ENCODE peak calls at places on chromosomes 12 and 14, in four cellular contexts. R is H9, O is H1, J is mesenchymal stem cell. N is an unnamed sample.

GRCh38 chr12:59973515-59973914 is 377.7 kb downstream of the SLC16A7 start:
- DNase-seq in O (no peak), R (no peak), J (peak), N (no peak)

GRCh38 chr12:130958557-130959140 is 4.9 kb downstream of the ADGRD1 start:
- DNase-seq in R (no peak), J (no peak), O (no peak), N (no peak)

GRCh38 chr12:95358111-95359083 is 115.6 kb upstream of the METAP2 start:
- DNase-seq in J (peak), R (no peak), O (no peak), N (no peak)

GRCh38 chr14:101509730-101510371 is 51.4 kb upstream of the DIO3 start:
- DNase-seq in O (no peak), R (no peak), J (no peak), N (no peak)

GRCh38 chr14:72809063-72809462 is 84.8 kb downstream of the DPF3 start:
- DNase-seq in J (no peak), O (no peak), R (no peak), N (no peak)

GRCh38 chr14:55930016-55930784 is 188.0 kb upstream of the PELI2 start:
- DNase-seq in O (no peak), J (no peak), R (no peak), N (no peak)

GRCh38 chr12:11822071-11822818 is 172.8 kb downstream of the ETV6 start:
- DNase-seq in R (no peak), J (peak), O (no peak), N (peak)

GRCh38 chr12:42322567-42322966 is 3.3 kb downstream of the ZCRB1 start:
- DNase-seq in R (no peak), J (no peak), O (no peak), N (no peak)

GRCh38 chr12:113422030-113422900 is at the start of gene SDSL:
- DNase-seq in J (peak), O (no peak), R (peak), N (peak)

GRCh38 chr12:6407206-6407954 is 23.4 kb downstream of the LTBR start:
- DNase-seq in R (no peak), J (no peak), O (no peak), N (no peak)

GRCh38 chr14:23580948-23581281 is 2.3 kb upstream of the JPH4 start:
- DNase-seq in R (peak), J (no peak), O (no peak), N (no peak)

GRCh38 chr14:88326352-88327103 is 3.5 kb upstream of the KCNK10 start:
- DNase-seq in J (no peak), R (peak), O (peak), N (no peak)

GRCh38 chr12:4214912-4215861 is 58.4 kb upstream of the CCND2 start:
- DNase-seq in O (peak), J (no peak), R (peak), N (no peak)

GRCh38 chr14:105863296-105864108 is 337.1 kb downstream of the TMEM121 start:
- DNase-seq in R (peak), J (no peak), O (no peak), N (no peak)

GRCh38 chr12:9669534-9669933 is at the start of gene CLEC2D:
- DNase-seq in O (no peak), J (no peak), R (no peak), N (no peak)

GRCh38 chr12:107317751-107318553 is 224.6 kb upstream of the CRY1 start:
- DNase-seq in R (peak), O (peak), J (peak), N (peak)

GRCh38 chr14:99156026-99156425 is 116.0 kb downstream of the BCL11B start:
- DNase-seq in R (no peak), J (no peak), O (peak), N (no peak)

GRCh38 chr12:77751939-77752338 is 78.8 kb upstream of the NAV3 start:
- DNase-seq in O (no peak), R (no peak), J (peak), N (no peak)

DNA sequence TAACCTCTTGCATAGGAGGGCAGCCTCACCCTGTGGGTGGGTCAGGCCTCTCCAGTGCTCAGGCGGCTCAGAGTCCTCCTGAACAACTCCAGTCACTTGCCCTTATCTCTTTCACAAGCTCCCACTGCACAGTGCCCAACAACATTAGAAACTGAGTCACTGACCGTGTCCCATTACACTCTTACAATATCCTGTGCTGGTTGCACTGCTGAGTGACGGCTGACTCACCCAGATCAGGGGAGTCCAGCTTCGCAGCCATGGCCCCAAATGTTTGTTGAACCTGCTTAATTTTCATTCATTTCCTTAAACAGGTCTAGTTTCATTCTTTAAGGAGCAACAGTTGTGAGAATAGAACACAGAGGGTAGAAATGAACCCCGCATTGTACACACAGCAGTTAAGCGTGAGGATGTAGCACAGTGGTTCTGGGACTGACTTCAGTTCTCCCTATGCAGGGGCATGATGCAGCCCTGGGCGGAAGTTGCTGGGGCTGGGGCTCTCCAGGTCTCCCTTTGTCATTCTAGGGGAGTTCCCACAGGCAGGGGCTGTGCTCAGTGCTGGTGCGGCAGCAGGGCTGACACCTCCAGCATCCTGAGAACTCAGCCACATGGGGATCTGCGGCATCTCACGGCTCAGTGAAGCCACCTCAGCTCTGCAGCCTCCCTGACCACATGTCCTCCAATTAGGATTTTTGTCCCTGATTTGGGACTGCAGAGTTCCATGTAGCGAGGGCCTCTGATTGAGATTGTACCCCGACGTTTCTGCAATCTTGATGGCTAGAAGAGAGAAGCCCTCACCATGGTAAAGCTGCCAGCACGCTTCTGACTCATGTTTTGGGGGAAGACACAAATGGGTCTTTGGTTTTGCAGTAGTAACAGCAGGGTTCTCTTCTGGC is 16.1 kb downstream of the GPR68 start:
- DNase-seq in O (peak), R (peak), J (peak), N (no peak)
- H2BK15ac ChIP-seq in O (no peak), R (no peak), J (no peak), N (no peak)

GRCh38 chr14:35335388-35336092 is 43.4 kb downstream of the PSMA6 start:
- DNase-seq in J (peak), O (peak), R (no peak), N (no peak)
- H2BK12ac ChIP-seq in J (peak), O (peak), R (no peak), N (no peak)

GRCh38 chr12:89901319-89901718 is 192.7 kb upstream of the ATP2B1 start:
- DNase-seq in J (no peak), R (no peak), O (no peak), N (no peak)
- H3K14ac ChIP-seq in J (no peak), R (no peak), O (no peak), N (no peak)

DNA sequence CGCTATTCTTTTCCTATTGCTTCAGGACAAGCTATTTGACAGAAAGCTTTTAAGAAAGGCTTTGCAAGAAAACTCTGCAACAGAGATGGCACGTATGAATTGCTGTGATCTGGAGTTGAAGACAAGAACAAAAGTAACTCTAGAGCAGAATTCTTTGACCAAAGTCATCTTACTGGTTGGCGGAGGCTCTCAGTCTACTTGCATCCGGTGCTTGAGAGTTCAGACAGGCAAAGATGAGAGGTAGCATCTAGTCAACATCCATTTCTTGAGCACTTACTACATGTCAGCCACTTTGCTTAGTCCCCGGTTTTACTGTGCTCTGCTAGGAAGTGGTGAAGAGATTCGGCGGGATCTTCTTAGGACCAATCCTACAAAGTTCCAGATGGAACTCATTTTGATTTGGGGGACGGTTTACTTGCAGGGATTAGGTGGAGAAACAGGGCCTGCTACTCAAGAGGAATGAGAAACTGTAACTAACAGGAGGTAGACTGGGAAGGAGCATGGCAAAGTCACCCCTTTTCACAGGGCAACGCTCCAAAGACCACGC is 409 bp upstream of the CCDC91 start:
- DNase-seq in J (no peak), O (no peak), R (no peak), N (peak)
- H2BK15ac ChIP-seq in J (no peak), O (peak), R (no peak), N (no peak)